ENCODE peak calls at places on chromosomes 2 and 18, in eight cellular contexts. Q is osteocyte, R is breast epithelium, P is mammary epithelial cell, S is right lobe of liver, Z is fibroblast of villous mesenchyme, G is progenitor cell of endocrine pancreas, T is pancreas. N is an unnamed sample.

GRCh38 chr18:73535189-73535588 is 612.4 kb downstream of the FBXO15 start:
- DNase-seq in S (no peak), T (no peak), R (no peak), Z (no peak), Q (no peak), P (no peak), G (no peak), N (no peak)

GRCh38 chr18:74942319-74942910 is 266.5 kb downstream of the PTGR3 start:
- DNase-seq in Q (no peak), T (no peak), P (no peak), Z (peak), G (no peak), R (no peak), S (no peak), N (no peak)

GRCh38 chr2:23375448-23375847 is 9.5 kb upstream of the KLHL29 start:
- DNase-seq in S (no peak), G (no peak), R (no peak), Q (no peak), P (peak), Z (no peak), T (no peak), N (no peak)

GRCh38 chr2:197293252-197294007 is 17.1 kb downstream of the ANKRD44 start:
- DNase-seq in Z (no peak), G (no peak), P (peak), S (no peak), Q (no peak), R (no peak), T (no peak), N (no peak)

GRCh38 chr18:50183556-50183955 is 11.4 kb downstream of the MYO5B start:
- DNase-seq in Z (peak), R (no peak), Q (no peak), T (no peak), S (no peak), G (no peak), P (peak), N (no peak)

GRCh38 chr2:135948642-135949355 is 36.6 kb downstream of the DARS1 start:
- DNase-seq in P (peak), R (no peak), Z (peak), Q (no peak), S (no peak), G (no peak), T (no peak), N (no peak)

GRCh38 chr2:16508061-16508851 is 157.4 kb downstream of the CYRIA start:
- DNase-seq in S (peak), Q (no peak), Z (no peak), R (no peak), P (peak), T (peak), G (peak), N (peak)

GRCh38 chr2:85681776-85682175 is 12.4 kb upstream of the GNLY start:
- DNase-seq in P (no peak), T (no peak), R (no peak), G (no peak), Q (no peak), Z (no peak), S (no peak), N (no peak)

GRCh38 chr2:117972466-117973123 is 41.3 kb downstream of the CCDC93 start:
- DNase-seq in S (no peak), P (no peak), Q (no peak), Z (no peak), T (no peak), G (no peak), R (no peak), N (no peak)

GRCh38 chr2:95061119-95061512 is 35.6 kb downstream of the MAL start:
- DNase-seq in S (no peak), Q (no peak), Z (no peak), G (no peak), R (no peak), P (no peak), T (no peak), N (no peak)

GRCh38 chr2:60717691-60718090 is 38.4 kb upstream of the PAPOLG start:
- DNase-seq in P (peak), Q (no peak), R (no peak), G (no peak), T (no peak), S (no peak), Z (peak), N (no peak)

GRCh38 chr2:70340921-70341765 is 39.3 kb upstream of the FAM136A start:
- DNase-seq in S (no peak), G (peak), Z (peak), R (no peak), T (no peak), P (peak), Q (no peak), N (peak)

GRCh38 chr2:168120730-168121129 is 126.7 kb downstream of the STK39 start:
- DNase-seq in Q (no peak), S (no peak), G (no peak), P (no peak), R (no peak), Z (no peak), T (no peak), N (no peak)

GRCh38 chr2:88517759-88518201 is 65.3 kb upstream of the FOXI3 start:
- DNase-seq in Z (no peak), G (no peak), T (no peak), S (no peak), Q (no peak), P (no peak), R (no peak), N (no peak)

GRCh38 chr2:103353754-103354153 is 591.9 kb downstream of the TMEM182 start:
- DNase-seq in Q (no peak), R (no peak), P (no peak), Z (no peak), T (no peak), S (no peak), G (no peak), N (no peak)

GRCh38 chr2:46239847-46240181 is 57.4 kb upstream of the EPAS1 start:
- DNase-seq in G (no peak), Q (no peak), Z (no peak), P (no peak), R (no peak), S (no peak), T (no peak), N (no peak)

GRCh38 chr18:22468554-22468891 is 50.8 kb upstream of the CTAGE1 start:
- DNase-seq in R (no peak), S (no peak), G (no peak), P (no peak), Q (no peak), Z (no peak), T (no peak), N (no peak)

GRCh38 chr2:227545990-227546389 is 52.7 kb upstream of the SCYGR2 start:
- DNase-seq in T (no peak), Q (no peak), Z (no peak), S (no peak), G (no peak), R (no peak), P (no peak), N (no peak)

GRCh38 chr2:70767699-70768584 is at the start of gene ADD2:
- DNase-seq in Q (no peak), S (no peak), P (peak), R (no peak), Z (peak), G (peak), T (peak), N (peak)

GRCh38 chr2:18282026-18282425 is 278.4 kb downstream of the RDH14 start:
- DNase-seq in S (no peak), T (no peak), P (peak), R (no peak), Z (no peak), Q (no peak), G (no peak), N (no peak)
- TF ChIP-seq CTCF in S (no peak), T (no peak), P (no peak), R (no peak), Z (no peak), Q (no peak), G (no peak), N (no peak)

DNA sequence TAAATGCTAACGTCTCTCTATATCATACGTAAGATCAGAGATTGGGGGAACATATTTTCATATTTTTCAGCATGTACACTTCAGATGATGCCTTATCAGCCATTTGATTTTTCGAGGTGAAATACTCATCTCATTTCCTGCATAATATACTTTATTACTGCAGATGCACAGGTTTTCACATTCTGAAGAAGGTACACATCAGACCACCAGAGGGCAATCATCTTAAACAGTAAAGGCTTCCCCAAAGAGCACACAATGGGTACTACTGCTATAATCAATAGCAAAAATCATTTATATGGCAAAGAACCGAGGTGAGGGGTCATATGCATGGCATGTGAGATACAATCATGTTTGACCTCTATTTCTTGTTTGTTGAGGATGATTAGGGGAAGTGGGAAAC is 118.9 kb downstream of the EPB41L3 start:
- DNase-seq in S (no peak), G (no peak), R (no peak), Q (no peak), T (no peak), P (no peak), Z (peak), N (no peak)
- TF ChIP-seq CTCF in S (peak), G (peak), R (peak), Q (peak), T (no peak), P (peak), Z (peak), N (peak)

DNA sequence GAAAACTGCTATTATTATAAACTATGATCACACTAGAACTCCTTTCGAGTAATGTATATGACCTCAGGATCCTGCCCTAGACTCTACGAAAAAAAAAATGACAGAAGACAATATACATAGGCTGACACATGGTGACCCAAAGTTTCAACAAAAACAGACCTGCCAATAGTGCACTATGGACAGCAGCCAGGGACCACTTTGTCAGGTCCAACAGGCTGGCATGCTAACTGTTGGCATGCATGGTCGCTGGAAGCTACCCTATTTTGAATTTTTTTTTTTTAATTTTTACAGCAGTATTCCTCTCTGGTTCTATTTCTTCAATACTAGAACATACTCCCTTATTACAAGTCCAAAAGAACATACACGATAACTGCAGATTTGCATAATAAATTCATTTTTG is 38.1 kb downstream of the REV1 start:
- DNase-seq in S (no peak), R (no peak), P (no peak), T (no peak), Q (no peak), Z (no peak), G (no peak), N (no peak)
- TF ChIP-seq CTCF in S (no peak), R (no peak), P (no peak), T (no peak), Q (no peak), Z (no peak), G (no peak), N (no peak)

GRCh38 chr2:158573739-158574138 is 117.0 kb downstream of the PKP4 start:
- DNase-seq in S (no peak), Q (no peak), R (no peak), G (no peak), P (no peak), Z (no peak), T (no peak), N (no peak)

GRCh38 chr2:158578703-158579330 is 122.1 kb downstream of the PKP4 start:
- DNase-seq in G (no peak), Q (no peak), T (no peak), R (no peak), S (no peak), P (no peak), Z (no peak), N (no peak)

GRCh38 chr2:158570869-158571268 is 114.1 kb downstream of the PKP4 start:
- DNase-seq in P (no peak), Z (no peak), Q (no peak), T (no peak), S (no peak), R (no peak), G (no peak), N (no peak)

GRCh38 chr2:158580760-158581159 is 124.0 kb downstream of the PKP4 start:
- DNase-seq in R (peak), Q (no peak), S (no peak), T (peak), G (no peak), Z (no peak), P (peak), N (no peak)

GRCh38 chr2:158575051-158575635 is 118.4 kb downstream of the PKP4 start:
- DNase-seq in R (no peak), G (no peak), T (no peak), Q (no peak), Z (no peak), P (no peak), S (no peak), N (no peak)
- TF ChIP-seq CTCF in R (no peak), G (no peak), T (no peak), Q (no peak), Z (no peak), P (no peak), S (no peak), N (no peak)

GRCh38 chr2:57549642-57550102 is 496.9 kb upstream of the VRK2 start:
- DNase-seq in R (no peak), Z (no peak), P (peak), T (no peak), Q (no peak), S (no peak), G (no peak), N (no peak)
- TF ChIP-seq CTCF in R (no peak), Z (peak), P (peak), T (no peak), Q (peak), S (no peak), G (peak), N (peak)

DNA sequence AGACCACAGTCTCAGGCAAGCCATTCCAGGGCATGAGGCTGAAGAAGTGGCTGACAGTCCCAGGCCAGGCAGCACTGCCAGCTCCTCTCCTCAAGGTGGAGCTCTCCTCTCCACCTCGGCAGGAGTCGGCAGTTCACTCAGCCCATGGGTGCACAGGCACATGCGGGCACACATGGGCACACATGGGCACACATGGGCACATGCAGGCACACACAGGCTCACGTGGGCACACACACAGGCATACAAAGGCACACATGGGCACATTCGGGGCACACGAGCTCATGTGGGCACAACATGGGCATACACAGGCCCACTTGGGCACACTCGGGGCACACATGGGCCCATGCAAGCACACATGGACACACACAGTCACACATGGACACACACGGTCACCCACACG is 65.3 kb upstream of the TAF1B start:
- DNase-seq in P (peak), Z (no peak), S (peak), G (no peak), R (peak), T (no peak), Q (no peak), N (no peak)
- TF ChIP-seq CTCF in P (peak), Z (peak), S (no peak), G (peak), R (peak), T (no peak), Q (peak), N (peak)

GRCh38 chr18:27004056-27004829 is 138.7 kb upstream of the AQP4 start:
- DNase-seq in S (no peak), Z (peak), P (no peak), R (no peak), G (no peak), Q (no peak), T (no peak), N (no peak)
- TF ChIP-seq CTCF in S (peak), Z (no peak), P (peak), R (peak), G (peak), Q (peak), T (no peak), N (peak)

DNA sequence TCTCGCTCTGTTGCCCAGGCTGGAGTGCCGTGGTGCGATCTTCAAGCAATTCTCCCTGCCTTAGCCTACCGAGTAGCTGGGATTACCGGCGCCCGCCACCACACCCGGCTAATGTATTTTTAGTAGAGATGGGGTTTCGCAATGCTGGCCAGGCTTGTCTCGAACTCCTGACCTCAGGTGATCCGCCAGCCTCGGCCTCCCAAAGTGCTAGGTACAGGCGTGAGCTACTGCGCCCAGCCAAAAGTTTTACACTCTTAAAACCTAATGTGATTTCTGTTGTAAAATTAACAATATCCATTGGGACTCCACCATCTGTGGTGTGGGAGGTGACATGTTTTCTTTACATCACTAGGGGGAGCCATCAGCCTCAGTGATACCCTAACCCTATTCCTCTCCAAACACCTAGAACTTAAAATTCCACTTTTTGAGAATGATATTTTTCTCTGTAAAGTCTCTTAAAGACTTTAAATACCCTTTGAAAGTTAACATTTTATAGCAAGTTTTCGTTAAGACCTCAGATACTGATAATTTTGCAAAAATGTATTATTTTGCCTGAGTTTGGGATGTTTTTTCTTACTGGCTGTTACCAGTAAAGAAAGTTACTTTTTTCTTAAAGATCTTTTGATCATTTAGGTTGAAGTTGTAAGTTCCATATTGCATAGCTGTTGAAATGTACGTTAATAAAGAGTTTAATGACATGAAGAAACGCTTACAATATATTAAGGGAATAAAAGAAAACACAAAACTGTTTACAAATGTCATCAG is 11.6 kb upstream of the EIF2AK2 start:
- DNase-seq in P (peak), T (no peak), R (no peak), S (no peak), Q (no peak), G (no peak), Z (peak), N (no peak)
- TF ChIP-seq CTCF in P (peak), T (peak), R (peak), S (peak), Q (peak), G (peak), Z (peak), N (peak)

N was measured in neural crest cell.